ENCODE peak calls at places on chromosomes 6 and 20, in seven cellular contexts. G, T, R, Q, B, A and O are unnamed samples.

GRCh38 chr6:147759088-147759487 is 250.6 kb downstream of the SAMD5 start:
- DNase-seq in A (no peak), R (no peak), B (no peak), Q (no peak), T (no peak), G (no peak), O (no peak)

GRCh38 chr20:45970646-45971424 is 1.2 kb downstream of the ZNF335 start:
- DNase-seq in Q (peak), R (no peak), A (peak), B (no peak), G (no peak), T (peak), O (no peak)

GRCh38 chr20:59222982-59223610 is 59.5 kb downstream of the ZNF831 start:
- DNase-seq in R (no peak), G (peak), Q (no peak), T (no peak), B (peak), A (peak), O (no peak)

GRCh38 chr6:27650620-27651370 is 177.9 kb upstream of the ZNF184 start:
- DNase-seq in B (peak), T (peak), R (no peak), A (peak), G (no peak), Q (no peak), O (peak)

GRCh38 chr20:37598101-37598530 is 70.4 kb upstream of the BLCAP start:
- DNase-seq in Q (no peak), B (peak), G (no peak), R (peak), A (peak), T (no peak), O (peak)

GRCh38 chr20:46129955-46130481 is 11.9 kb downstream of the CD40 start:
- DNase-seq in Q (no peak), G (peak), A (no peak), B (no peak), T (no peak), R (no peak), O (no peak)

GRCh38 chr6:140385686-140386085 is 1011.2 kb upstream of the CITED2 start:
- DNase-seq in T (no peak), R (no peak), A (no peak), G (no peak), Q (no peak), B (no peak), O (no peak)

GRCh38 chr6:81171991-81172740 is 580.3 kb downstream of the TENT5A start:
- DNase-seq in R (no peak), G (peak), Q (no peak), A (no peak), T (peak), B (peak), O (no peak)

GRCh38 chr6:73579851-73580246 is 59.0 kb upstream of the EEF1A1 start:
- DNase-seq in Q (no peak), T (peak), A (peak), B (no peak), R (no peak), G (no peak), O (peak)

GRCh38 chr6:119096683-119097310 is 18.3 kb upstream of the FAM184A start:
- DNase-seq in R (no peak), T (no peak), A (peak), B (no peak), Q (no peak), G (no peak), O (no peak)

GRCh38 chr6:76840865-76841264 is 622.4 kb downstream of the HTR1B start:
- DNase-seq in B (no peak), R (no peak), G (no peak), T (no peak), Q (no peak), A (no peak), O (no peak)

GRCh38 chr20:58142843-58143185 is 85.6 kb downstream of the ANKRD60 start:
- DNase-seq in T (no peak), G (no peak), B (no peak), R (no peak), A (no peak), Q (no peak), O (no peak)

GRCh38 chr6:138099832-138100231 is 7.4 kb downstream of the PERP start:
- DNase-seq in G (no peak), T (no peak), A (no peak), Q (no peak), R (no peak), B (no peak), O (no peak)

GRCh38 chr6:138844203-138844602 is 48.3 kb downstream of the ECT2L start:
- DNase-seq in A (peak), R (no peak), T (no peak), Q (no peak), B (no peak), G (peak), O (no peak)

GRCh38 chr6:15495375-15495901 is 167.4 kb downstream of the DTNBP1 start:
- DNase-seq in Q (no peak), B (no peak), T (no peak), A (no peak), R (no peak), G (no peak), O (no peak)

GRCh38 chr20:48797275-48797825 is 30.4 kb downstream of the PREX1 start:
- DNase-seq in Q (peak), R (no peak), A (no peak), B (no peak), G (peak), T (no peak), O (no peak)

GRCh38 chr6:90425161-90425641 is 128.6 kb upstream of the BACH2 start:
- DNase-seq in R (no peak), B (no peak), Q (no peak), A (no peak), T (no peak), G (no peak), O (no peak)

GRCh38 chr6:3585320-3585935 is 128.6 kb upstream of the SLC22A23 start:
- DNase-seq in T (no peak), R (no peak), G (no peak), Q (no peak), A (no peak), B (no peak), O (no peak)

GRCh38 chr6:75437451-75438185 is 56.0 kb downstream of the FILIP1 start:
- DNase-seq in R (no peak), B (no peak), A (no peak), Q (no peak), G (no peak), T (no peak), O (no peak)

GRCh38 chr20:37725165-37725564 is 31.3 kb downstream of the CTNNBL1 start:
- DNase-seq in B (no peak), T (no peak), A (no peak), Q (no peak), R (no peak), G (no peak), O (no peak)

GRCh38 chr20:54456972-54457371 is 18.4 kb upstream of the DOK5 start:
- DNase-seq in T (no peak), Q (no peak), A (no peak), G (no peak), R (no peak), B (no peak), O (no peak)

GRCh38 chr20:17541996-17542395 is 10.8 kb upstream of the BFSP1 start:
- DNase-seq in T (no peak), R (no peak), B (no peak), G (no peak), A (no peak), Q (no peak), O (no peak)

GRCh38 chr6:9927271-9927670 is 487.6 kb downstream of the TFAP2A start:
- DNase-seq in G (no peak), Q (no peak), B (no peak), T (no peak), A (no peak), R (no peak), O (no peak)

GRCh38 chr6:16651871-16652270 is 109.4 kb downstream of the ATXN1 start:
- DNase-seq in B (no peak), A (no peak), Q (no peak), G (no peak), T (no peak), R (no peak), O (no peak)

GRCh38 chr6:145784683-145785082 is 29.9 kb downstream of the FBXO30 start:
- DNase-seq in R (no peak), T (no peak), B (no peak), G (no peak), A (no peak), Q (no peak), O (no peak)

GRCh38 chr6:14286144-14286543 is 168.6 kb downstream of the CD83 start:
- DNase-seq in B (no peak), R (no peak), Q (no peak), T (no peak), G (no peak), A (no peak), O (no peak)

GRCh38 chr6:156689656-156690055 is 87.5 kb upstream of the ARID1B start:
- DNase-seq in T (no peak), B (no peak), Q (no peak), G (no peak), A (no peak), R (no peak), O (no peak)